ENCODE peak calls at places on chromosomes 12 and 14, in five cellular contexts. H, L, M, F and C are unnamed samples.

GRCh38 chr12:52573743-52574142 is at the start of gene KRT74:
- DNase-seq in H (no peak), L (no peak), M (no peak), F (no peak), C (no peak)

GRCh38 chr14:64763801-64764511 is 59.7 kb downstream of the PLEKHG3 start:
- DNase-seq in H (no peak), L (no peak), M (no peak), F (peak; percentile 46), C (no peak)

GRCh38 chr14:68503186-68503825 is 289.6 kb downstream of the ZFP36L1 start:
- DNase-seq in H (no peak), L (no peak), M (no peak), F (no peak), C (no peak)

GRCh38 chr12:12723147-12723680 is 6.0 kb downstream of the CDKN1B start:
- DNase-seq in H (no peak), L (no peak), M (no peak), F (no peak), C (no peak)

GRCh38 chr12:52010692-52011601 is 4.2 kb downstream of the TAMALIN start:
- DNase-seq in H (no peak), L (no peak), M (no peak), F (no peak), C (no peak)

GRCh38 chr14:100132161-100132902 is 27.1 kb downstream of the DEGS2 start:
- DNase-seq in H (no peak), L (no peak), M (no peak), F (no peak), C (no peak)

GRCh38 chr12:127143020-127143419 is 1124.0 kb upstream of the TMEM132C start:
- DNase-seq in H (no peak), L (no peak), M (no peak), F (no peak), C (no peak)

GRCh38 chr14:95078841-95079240 is 78.5 kb downstream of the DICER1 start:
- DNase-seq in H (no peak), L (no peak), M (no peak), F (no peak), C (no peak)

GRCh38 chr12:11650697-11651281 is 1.3 kb downstream of the ETV6 start:
- DNase-seq in H (no peak), L (no peak), M (no peak), F (no peak), C (no peak)

GRCh38 chr12:89160716-89161123 is 191.6 kb downstream of the DUSP6 start:
- DNase-seq in H (peak; percentile 75), L (peak; percentile 79), M (peak; percentile 68), F (peak; percentile 46), C (peak; percentile 64)

GRCh38 chr12:132268674-132269073 is 60.7 kb downstream of the GALNT9 start:
- DNase-seq in H (no peak), L (no peak), M (no peak), F (no peak), C (no peak)

GRCh38 chr12:105921872-105922669 is 216.7 kb downstream of the NUAK1 start:
- DNase-seq in H (no peak), L (no peak), M (no peak), F (no peak), C (no peak)

GRCh38 chr14:68361231-68361630 is 431.6 kb downstream of the ZFP36L1 start:
- DNase-seq in H (no peak), L (peak; percentile 52), M (no peak), F (no peak), C (no peak)

GRCh38 chr12:53750812-53751335 is 905 bp downstream of the CISTR start:
- DNase-seq in H (no peak), L (no peak), M (peak; percentile 72), F (peak; percentile 62), C (peak; percentile 74)

GRCh38 chr12:20426191-20426590 is 57.9 kb downstream of the PDE3A start:
- DNase-seq in H (no peak), L (no peak), M (no peak), F (no peak), C (no peak)

GRCh38 chr12:121861549-121862254 is 3.0 kb upstream of the HPD start:
- DNase-seq in H (no peak), L (no peak), M (no peak), F (no peak), C (no peak)

GRCh38 chr14:41718477-41719166 is 111.9 kb downstream of the LRFN5 start:
- DNase-seq in H (no peak), L (no peak), M (no peak), F (no peak), C (no peak)

GRCh38 chr14:36974985-36975384 is 197.4 kb downstream of the SLC25A21 start:
- DNase-seq in H (no peak), L (no peak), M (no peak), F (no peak), C (no peak)

GRCh38 chr12:49451468-49452259 is 84.4 kb downstream of the SPATS2 start:
- DNase-seq in H (no peak), L (no peak), M (no peak), F (no peak), C (no peak)

GRCh38 chr12:26359576-26359975 is 164.2 kb downstream of the SSPN start:
- DNase-seq in H (no peak), L (no peak), M (no peak), F (no peak), C (no peak)

GRCh38 chr14:24425704-24426103 is 3.8 kb downstream of the CBLN3 start:
- DNase-seq in H (no peak), L (no peak), M (no peak), F (no peak), C (no peak)

GRCh38 chr14:78448483-78449094 is 278.4 kb downstream of the NRXN3 start:
- DNase-seq in H (peak; percentile 57), L (peak; percentile 13), M (peak; percentile 65), F (no peak), C (no peak)

GRCh38 chr12:24599737-24600136 is 349.2 kb downstream of the BCAT1 start:
- DNase-seq in H (no peak), L (no peak), M (no peak), F (no peak), C (no peak)

GRCh38 chr12:47388712-47389111 is 309.0 kb upstream of the AMIGO2 start:
- DNase-seq in H (no peak), L (no peak), M (no peak), F (no peak), C (no peak)

GRCh38 chr12:94594443-94594825 is 55.9 kb downstream of the TMCC3 start:
- DNase-seq in H (no peak), L (no peak), M (no peak), F (no peak), C (no peak)

GRCh38 chr12:131378176-131378842 is 332.6 kb upstream of the SFSWAP start:
- DNase-seq in H (no peak), L (no peak), M (no peak), F (no peak), C (peak; percentile 56)

GRCh38 chr12:22981711-22982110 is 356.7 kb downstream of the ETNK1 start:
- DNase-seq in H (no peak), L (no peak), M (no peak), F (no peak), C (no peak)

GRCh38 chr12:31029916-31030562 is 43.6 kb upstream of the DDX11 start:
- DNase-seq in H (no peak), L (no peak), M (no peak), F (no peak), C (no peak)

GRCh38 chr14:50106178-50106577 is 10.2 kb downstream of the VCPKMT start:
- DNase-seq in H (no peak), L (no peak), M (no peak), F (no peak), C (no peak)

GRCh38 chr14:97824218-97824617 is 1027.0 kb downstream of the VRK1 start:
- DNase-seq in H (no peak), L (no peak), M (no peak), F (no peak), C (no peak)

GRCh38 chr14:52271538-52271937 is 4.0 kb downstream of the PTGDR start:
- DNase-seq in H (no peak), L (no peak), M (no peak), F (no peak), C (no peak)

GRCh38 chr14:91888641-91889476 is 21.5 kb upstream of the TC2N start:
- DNase-seq in H (no peak), L (no peak), M (no peak), F (no peak), C (no peak)

GRCh38 chr12:51482808-51483532 is 58.3 kb downstream of the SLC4A8 start:
- DNase-seq in H (peak; percentile 33), L (no peak), M (no peak), F (no peak), C (no peak)

GRCh38 chr14:104771918-104772706 is 19.2 kb downstream of the SIVA1 start:
- DNase-seq in H (no peak), L (no peak), M (no peak), F (no peak), C (no peak)